ENCODE peak calls at places on chromosomes 3 and 15, in nine cellular contexts. One of them, this sample, is unnamed.

GRCh38 chr15:83118291-83118827 is 10.9 kb downstream of the TM6SF1 start:
- DNase-seq in NCI-H2171: no peak
- DNase-seq in RPMI8226: no peak
- DNase-seq in left colon: no peak
- DNase-seq in mucosa of gallbladder: no peak
- DNase-seq in bronchial epithelial cell: no peak
- DNase-seq in RCC 7860: no peak
- DNase-seq in HT-29: no peak
- DNase-seq in H54: no peak
- DNase-seq in this sample: no peak

GRCh38 chr3:194165619-194166018 is 29.7 kb downstream of the HES1 start:
- DNase-seq in NCI-H2171: no peak
- DNase-seq in RPMI8226: no peak
- DNase-seq in left colon: no peak
- DNase-seq in mucosa of gallbladder: no peak
- DNase-seq in bronchial epithelial cell: no peak
- DNase-seq in RCC 7860: no peak
- DNase-seq in HT-29: no peak
- DNase-seq in H54: no peak
- DNase-seq in this sample: no peak

GRCh38 chr3:9695322-9695721 is 8.3 kb upstream of the CPNE9 start:
- DNase-seq in NCI-H2171: peak; percentile 54
- DNase-seq in RPMI8226: no peak
- DNase-seq in left colon: no peak
- DNase-seq in mucosa of gallbladder: no peak
- DNase-seq in bronchial epithelial cell: no peak
- DNase-seq in RCC 7860: no peak
- DNase-seq in HT-29: no peak
- DNase-seq in H54: no peak
- DNase-seq in this sample: no peak

GRCh38 chr3:127796751-127797150 is 25.6 kb downstream of the MGLL start:
- DNase-seq in NCI-H2171: no peak
- DNase-seq in RPMI8226: no peak
- DNase-seq in left colon: no peak
- DNase-seq in mucosa of gallbladder: no peak
- DNase-seq in bronchial epithelial cell: no peak
- DNase-seq in RCC 7860: no peak
- DNase-seq in HT-29: no peak
- DNase-seq in H54: no peak
- DNase-seq in this sample: no peak

GRCh38 chr15:85889956-85890619 is 95.4 kb upstream of the KLHL25 start:
- DNase-seq in NCI-H2171: no peak
- DNase-seq in RPMI8226: no peak
- DNase-seq in left colon: no peak
- DNase-seq in mucosa of gallbladder: no peak
- DNase-seq in bronchial epithelial cell: no peak
- DNase-seq in RCC 7860: no peak
- DNase-seq in HT-29: no peak
- DNase-seq in H54: no peak
- DNase-seq in this sample: no peak

GRCh38 chr3:48215876-48216275 is 7.4 kb upstream of the CAMP start:
- DNase-seq in NCI-H2171: no peak
- DNase-seq in RPMI8226: no peak
- DNase-seq in left colon: peak; percentile 38
- DNase-seq in mucosa of gallbladder: no peak
- DNase-seq in bronchial epithelial cell: no peak
- DNase-seq in RCC 7860: no peak
- DNase-seq in HT-29: no peak
- DNase-seq in H54: no peak
- DNase-seq in this sample: peak; percentile 81

GRCh38 chr3:39780352-39780751 is 29.1 kb upstream of the MYRIP start:
- DNase-seq in NCI-H2171: no peak
- DNase-seq in RPMI8226: no peak
- DNase-seq in left colon: no peak
- DNase-seq in mucosa of gallbladder: no peak
- DNase-seq in bronchial epithelial cell: no peak
- DNase-seq in RCC 7860: no peak
- DNase-seq in HT-29: no peak
- DNase-seq in H54: no peak
- DNase-seq in this sample: peak; percentile 21

GRCh38 chr3:179590669-179591068 is 13.8 kb downstream of the MRPL47 start:
- DNase-seq in NCI-H2171: no peak
- DNase-seq in RPMI8226: no peak
- DNase-seq in left colon: no peak
- DNase-seq in mucosa of gallbladder: no peak
- DNase-seq in bronchial epithelial cell: no peak
- DNase-seq in RCC 7860: no peak
- DNase-seq in HT-29: no peak
- DNase-seq in H54: no peak
- DNase-seq in this sample: no peak

GRCh38 chr15:69337133-69337532 is 38.4 kb downstream of the PAQR5 start:
- DNase-seq in NCI-H2171: no peak
- DNase-seq in RPMI8226: no peak
- DNase-seq in left colon: no peak
- DNase-seq in mucosa of gallbladder: no peak
- DNase-seq in bronchial epithelial cell: no peak
- DNase-seq in RCC 7860: no peak
- DNase-seq in HT-29: peak; percentile 48
- DNase-seq in H54: no peak
- DNase-seq in this sample: no peak

GRCh38 chr15:50562735-50563640 is 16.5 kb upstream of the USP50 start:
- DNase-seq in NCI-H2171: peak; percentile 56
- DNase-seq in RPMI8226: no peak
- DNase-seq in left colon: no peak
- DNase-seq in mucosa of gallbladder: no peak
- DNase-seq in bronchial epithelial cell: peak; percentile 3
- DNase-seq in RCC 7860: no peak
- DNase-seq in HT-29: no peak
- DNase-seq in H54: no peak
- DNase-seq in this sample: no peak

GRCh38 chr15:62999923-63000484 is 42.5 kb upstream of the TPM1 start:
- DNase-seq in NCI-H2171: no peak
- DNase-seq in RPMI8226: no peak
- DNase-seq in left colon: no peak
- DNase-seq in mucosa of gallbladder: no peak
- DNase-seq in bronchial epithelial cell: peak; percentile 35
- DNase-seq in RCC 7860: no peak
- DNase-seq in HT-29: no peak
- DNase-seq in H54: no peak
- DNase-seq in this sample: no peak

GRCh38 chr15:98983333-98983732 is 24.3 kb downstream of the PGPEP1L start:
- DNase-seq in NCI-H2171: no peak
- DNase-seq in RPMI8226: peak; percentile 25
- DNase-seq in left colon: no peak
- DNase-seq in mucosa of gallbladder: peak; percentile 25
- DNase-seq in bronchial epithelial cell: peak; percentile 89
- DNase-seq in RCC 7860: peak; percentile 12
- DNase-seq in HT-29: no peak
- DNase-seq in H54: peak; percentile 54
- DNase-seq in this sample: peak; percentile 37

GRCh38 chr3:153343988-153344782 is 182.2 kb downstream of the RAP2B start:
- DNase-seq in NCI-H2171: no peak
- DNase-seq in RPMI8226: no peak
- DNase-seq in left colon: no peak
- DNase-seq in mucosa of gallbladder: no peak
- DNase-seq in bronchial epithelial cell: no peak
- DNase-seq in RCC 7860: no peak
- DNase-seq in HT-29: no peak
- DNase-seq in H54: no peak
- DNase-seq in this sample: no peak